ENCODE peak calls at places on chromosome 15, in four cellular contexts. V is K562, N is HL-60, P is SK-N-SH. Q is an unnamed sample.

GRCh38 chr15:42138968-42139386 is 17.5 kb downstream of the PLA2G4F start:
- DNase-seq in V (no peak), N (no peak), P (no peak), Q (peak)

GRCh38 chr15:89114974-89115373 is 26.7 kb downstream of the ABHD2 start:
- DNase-seq in P (peak), N (no peak), V (no peak), Q (no peak)

GRCh38 chr15:31236184-31237041 is 90.2 kb upstream of the KLF13 start:
- DNase-seq in P (peak), V (peak), N (no peak), Q (no peak)

GRCh38 chr15:89090791-89091666 is 2.8 kb downstream of the ABHD2 start:
- DNase-seq in V (no peak), N (peak), P (peak), Q (no peak)

GRCh38 chr15:39631357-39631756 is 50.5 kb downstream of the THBS1 start:
- DNase-seq in V (no peak), N (no peak), P (no peak), Q (no peak)

GRCh38 chr15:73015493-73015892 is 36.8 kb upstream of the NEO1 start:
- DNase-seq in N (no peak), P (no peak), V (no peak), Q (peak)

GRCh38 chr15:92033319-92033718 is 179.8 kb downstream of the SLCO3A1 start:
- DNase-seq in N (peak), V (no peak), P (no peak), Q (no peak)

GRCh38 chr15:84883916-84884781 is at the start of gene SLC28A1:
- DNase-seq in V (no peak), N (no peak), P (no peak), Q (no peak)

GRCh38 chr15:60932051-60932915 is 296.8 kb downstream of the RORA start:
- DNase-seq in N (no peak), P (no peak), V (no peak), Q (no peak)

GRCh38 chr15:98754283-98755022 is 106.1 kb downstream of the IGF1R start:
- DNase-seq in N (peak), V (no peak), P (no peak), Q (peak)

GRCh38 chr15:70492240-70493177 is 270.8 kb downstream of the UACA start:
- DNase-seq in N (peak), P (peak), V (no peak), Q (no peak)

GRCh38 chr15:71588746-71589145 is 221.6 kb upstream of the NR2E3 start:
- DNase-seq in P (no peak), N (no peak), V (no peak), Q (no peak)

GRCh38 chr15:100192092-100192695 is 149.6 kb downstream of the ADAMTS17 start:
- DNase-seq in P (peak), N (no peak), V (no peak), Q (no peak)

GRCh38 chr15:33834892-33835730 is 133.2 kb upstream of the CHRM5 start:
- DNase-seq in V (no peak), P (no peak), N (no peak), Q (peak)

GRCh38 chr15:43150171-43150929 is 17.0 kb downstream of the TMEM62 start:
- DNase-seq in P (no peak), N (no peak), V (peak), Q (no peak)

GRCh38 chr15:65041787-65042186 is 3.4 kb upstream of the SLC51B start:
- DNase-seq in P (no peak), V (no peak), N (no peak), Q (no peak)

GRCh38 chr15:59825926-59826325 is 136.8 kb upstream of the BNIP2 start:
- DNase-seq in V (no peak), N (no peak), P (no peak), Q (no peak)

DNA sequence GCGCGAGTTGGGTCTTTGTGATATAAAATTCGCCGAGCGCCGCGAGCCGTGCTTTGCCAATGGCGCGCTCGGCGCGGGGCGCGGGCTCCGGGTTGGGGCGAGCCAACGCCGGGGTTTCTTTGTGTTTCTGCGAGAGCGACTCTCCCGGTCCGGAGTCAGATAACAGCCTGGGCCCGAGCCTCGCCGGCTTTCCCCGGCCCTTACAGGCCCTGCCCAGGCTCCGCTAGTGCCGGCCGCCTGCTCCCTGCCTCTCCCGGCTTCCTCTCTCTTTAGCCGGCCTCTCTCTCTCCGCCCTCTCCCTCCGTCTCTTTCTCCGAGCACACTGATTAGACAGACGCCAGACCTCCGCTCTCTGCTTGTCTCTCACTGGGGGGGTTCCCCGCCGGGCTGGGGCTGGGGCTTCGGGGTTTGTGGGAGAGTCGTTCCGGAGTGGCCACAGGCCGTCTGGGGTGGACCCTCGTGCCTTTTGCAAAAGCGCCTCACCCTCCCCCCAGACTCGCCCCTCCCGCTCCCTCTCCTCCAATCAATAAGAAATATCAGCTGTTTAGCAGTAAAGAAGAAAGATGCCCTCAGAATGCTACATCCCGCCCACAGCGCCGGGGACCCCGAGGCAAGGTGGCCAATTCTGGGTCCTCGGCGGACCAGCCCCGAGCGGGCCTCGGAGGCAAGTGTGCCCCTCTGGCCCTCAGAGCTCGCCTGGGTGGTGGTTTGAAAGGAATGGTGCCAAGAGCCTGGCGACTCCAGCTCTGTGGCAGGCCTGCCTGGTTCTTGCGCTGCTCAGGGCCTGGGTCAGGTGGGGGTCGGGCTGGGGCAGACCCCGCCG is 2.9 kb downstream of the NR2F2 start:
- DNase-seq in V (no peak), N (peak), P (peak), Q (no peak)
- TF ChIP-seq GABPA in V (no peak), N (no peak), P (no peak), Q (no peak)

DNA sequence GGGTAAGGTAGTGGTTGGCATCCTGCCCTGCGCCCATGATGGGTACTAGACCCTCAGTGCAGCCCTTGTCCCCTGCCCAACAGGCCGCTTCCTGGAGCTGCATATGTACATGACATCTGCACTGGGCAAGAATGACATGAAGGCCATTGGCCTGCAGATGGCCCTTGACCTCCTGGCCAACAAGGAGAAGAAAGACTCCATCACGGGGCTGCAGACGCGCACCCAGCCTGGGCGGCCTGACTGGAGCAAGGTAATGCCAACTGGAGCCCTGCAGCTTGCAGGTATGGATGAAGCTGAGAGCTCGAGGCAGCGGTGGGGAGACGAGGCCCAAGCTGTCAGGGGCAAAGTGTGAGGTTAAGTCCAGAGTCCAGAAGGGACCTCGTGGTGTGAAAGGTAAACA is 40.8 kb downstream of the NOX5 start:
- DNase-seq in N (no peak), P (no peak), V (no peak), Q (no peak)
- TF ChIP-seq GABPA in N (no peak), P (no peak), V (no peak), Q (no peak)

GRCh38 chr15:35753486-35753885 is 207.5 kb upstream of the DPH6 start:
- DNase-seq in N (no peak), V (no peak), P (no peak), Q (no peak)

GRCh38 chr15:35750051-35750450 is 204.1 kb upstream of the DPH6 start:
- DNase-seq in V (no peak), P (no peak), N (no peak), Q (no peak)

GRCh38 chr15:35748105-35748504 is 202.1 kb upstream of the DPH6 start:
- DNase-seq in P (no peak), V (no peak), N (no peak), Q (no peak)

GRCh38 chr15:35752134-35752466 is 206.1 kb upstream of the DPH6 start:
- DNase-seq in N (no peak), P (no peak), V (no peak), Q (no peak)

DNA sequence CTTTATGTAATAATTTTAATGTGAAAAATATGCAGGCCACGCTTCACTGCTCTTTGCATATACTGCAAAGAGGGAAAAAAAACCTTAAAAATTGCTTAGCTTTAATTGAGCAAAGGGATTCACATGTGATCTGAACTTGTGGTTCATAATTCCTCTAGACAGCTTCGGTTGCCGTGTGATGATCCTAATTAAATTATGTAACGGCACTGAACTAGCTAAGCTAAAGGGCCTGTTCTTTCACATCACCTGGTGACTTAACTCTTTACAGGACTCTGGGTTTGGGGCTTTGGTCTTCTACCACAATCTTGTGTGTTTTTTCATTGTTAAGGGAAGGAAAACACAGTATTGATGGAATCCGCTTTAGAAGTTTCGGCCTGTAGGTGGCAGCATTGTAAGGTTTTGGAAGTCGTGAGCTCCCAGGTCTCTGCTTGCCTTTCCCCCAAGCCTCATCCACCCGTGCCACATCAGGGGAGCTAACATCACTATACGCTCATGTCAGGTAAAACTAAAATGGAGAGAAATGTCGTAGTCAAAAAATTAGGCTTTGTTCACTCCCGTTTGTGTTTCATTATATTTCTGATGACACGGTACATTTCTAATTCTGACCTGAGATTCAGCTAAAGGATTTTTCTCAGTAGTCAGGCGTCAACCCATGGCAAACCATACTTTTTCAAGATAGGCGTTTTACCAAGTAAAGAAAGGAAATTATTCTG is 205.6 kb upstream of the DPH6 start:
- DNase-seq in N (peak), P (peak), V (peak), Q (peak)
- TF ChIP-seq GABPA in N (no peak), P (no peak), V (no peak), Q (no peak)

GRCh38 chr15:74584779-74585178 is 30.9 kb upstream of the CLK3 start:
- DNase-seq in V (peak), P (peak), N (no peak), Q (no peak)

GRCh38 chr15:74585857-74586256 is 29.8 kb upstream of the CLK3 start:
- DNase-seq in P (peak), N (no peak), V (no peak), Q (no peak)

GRCh38 chr15:74587924-74588323 is 27.7 kb upstream of the CLK3 start:
- DNase-seq in P (no peak), N (no peak), V (no peak), Q (no peak)

GRCh38 chr15:74580538-74581350 is 34.9 kb upstream of the CLK3 start:
- DNase-seq in P (no peak), V (peak), N (no peak), Q (no peak)

GRCh38 chr15:74584204-74584603 is 31.4 kb upstream of the CLK3 start:
- DNase-seq in N (no peak), V (no peak), P (no peak), Q (no peak)
- TF ChIP-seq GABPA in N (no peak), V (no peak), P (no peak), Q (no peak)

DNA sequence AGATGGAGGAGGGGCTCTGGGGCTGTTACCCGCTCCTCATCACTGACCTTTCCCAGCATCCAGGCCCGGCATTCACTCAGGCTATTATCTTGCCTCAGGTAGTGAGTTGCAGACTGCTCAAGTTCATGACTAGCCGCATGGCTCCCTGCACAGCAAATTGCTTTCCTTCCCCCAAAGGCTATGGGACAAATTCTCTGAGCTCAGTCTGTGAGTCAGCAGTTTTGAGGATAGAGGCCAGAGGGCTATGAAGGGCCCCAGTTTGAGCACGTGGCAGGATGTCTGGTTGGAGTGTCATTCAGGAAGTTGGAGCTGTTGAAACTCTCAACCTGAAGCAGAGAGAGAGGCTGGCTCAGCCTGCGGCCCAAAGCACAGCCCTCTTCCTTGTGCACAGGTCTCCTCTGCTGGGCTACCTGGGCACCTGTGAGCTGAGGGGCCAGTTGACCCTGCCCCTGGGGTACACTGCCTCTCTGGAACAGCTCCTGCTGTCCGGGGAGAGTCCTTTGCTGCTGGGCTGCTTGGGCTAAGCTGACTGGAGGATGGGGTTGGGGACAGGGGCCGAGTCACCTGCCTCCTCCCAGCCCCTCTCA is 7.9 kb downstream of the FAH start:
- DNase-seq in P (no peak), V (no peak), N (peak), Q (no peak)
- TF ChIP-seq GABPA in P (no peak), V (peak), N (no peak), Q (no peak)

DNA sequence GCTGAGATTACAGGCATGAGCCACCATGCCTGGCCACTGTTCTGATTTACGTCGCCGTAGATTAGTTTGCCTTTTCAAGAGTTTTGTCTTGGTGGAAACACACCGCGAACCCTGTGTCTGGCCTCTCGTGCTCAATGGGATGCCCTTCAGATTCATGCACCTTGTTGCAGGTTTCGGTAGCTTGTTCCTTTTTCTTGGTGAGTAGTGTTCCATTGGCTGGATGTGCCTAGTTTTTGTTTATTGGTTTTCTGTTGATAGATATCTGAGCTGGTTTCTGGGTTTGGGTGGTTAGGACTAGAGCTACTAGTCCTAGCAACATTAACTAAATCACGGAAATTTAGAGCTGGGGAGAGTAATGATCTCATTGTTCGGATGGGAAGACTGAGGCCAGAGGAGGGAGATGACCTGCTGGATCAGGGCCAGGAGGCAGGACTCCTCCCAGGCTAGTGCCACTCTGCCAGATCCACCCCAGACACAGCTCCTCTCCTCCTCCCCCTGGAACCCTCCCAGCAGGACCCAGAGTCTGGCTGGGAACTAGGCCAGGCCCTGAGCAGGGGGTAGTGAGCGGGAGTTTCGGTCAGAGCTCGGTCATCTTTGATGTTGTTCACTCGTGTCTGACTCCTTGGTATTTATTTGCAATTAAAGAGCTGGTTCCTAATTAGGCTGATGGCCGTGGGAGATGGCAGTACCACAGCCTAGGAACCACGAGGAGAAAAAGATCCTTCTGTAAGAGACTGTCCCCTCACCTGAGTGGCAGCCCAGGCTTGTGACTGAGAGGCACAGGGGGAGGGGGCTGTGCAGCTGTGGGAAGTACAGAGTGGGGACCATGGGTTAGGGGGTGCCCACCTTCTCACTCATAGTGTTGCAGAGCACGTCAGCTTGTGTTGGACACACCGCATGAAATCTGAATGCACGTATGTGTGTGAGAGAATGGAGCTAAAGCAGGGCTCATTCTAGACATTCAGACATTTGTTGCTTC is 73.4 kb downstream of the SMAD6 start:
- DNase-seq in V (no peak), P (peak), N (no peak), Q (no peak)
- TF ChIP-seq GABPA in V (no peak), P (no peak), N (no peak), Q (no peak)

Q was measured in H1.